ENCODE peak calls at places on chromosomes 3 and 15, in nine cellular contexts. O, K, T, G, J, Q, L, B and Z are unnamed samples.
A peak's percentile ranks its signal among the peaks of the same experiment; 100 is the strongest.

GRCh38 chr15:80308002-80308401 is 56.0 kb upstream of the CTXND1 start:
- DNase-seq in O (no peak), Q (no peak), T (no peak), K (no peak), L (no peak), J (no peak), B (no peak), G (no peak), Z (no peak)

GRCh38 chr15:100601158-100601557 is 826 bp downstream of the LINS1 start:
- DNase-seq in G (peak; percentile 76), T (peak; percentile 46), Q (no peak), J (no peak), O (no peak), L (no peak), K (no peak), B (no peak), Z (peak; percentile 61)

GRCh38 chr3:50165388-50166308 is 10.5 kb downstream of the SEMA3F start:
- DNase-seq in Q (no peak), K (peak; percentile 40), J (no peak), T (no peak), G (no peak), B (no peak), L (peak; percentile 58), O (no peak), Z (no peak)

GRCh38 chr3:151085227-151085888 is at the start of gene MED12L:
- DNase-seq in J (peak; percentile 52), B (peak; percentile 37), K (no peak), G (peak; percentile 61), O (no peak), L (peak; percentile 36), Q (peak; percentile 79), T (peak; percentile 12), Z (peak; percentile 79)

GRCh38 chr3:60552581-60552980 is 698.7 kb downstream of the FHIT start:
- DNase-seq in O (no peak), K (no peak), B (no peak), G (no peak), T (no peak), Q (no peak), J (no peak), L (no peak), Z (no peak)

GRCh38 chr15:34514251-34514760 is 69.1 kb downstream of the GOLGA8B start:
- DNase-seq in O (no peak), B (no peak), Q (no peak), L (no peak), G (peak; percentile 25), K (no peak), J (no peak), T (no peak), Z (peak; percentile 28)

GRCh38 chr3:150495563-150496168 is 50.6 kb downstream of the SERP1 start:
- DNase-seq in T (no peak), J (no peak), K (peak; percentile 5), O (no peak), G (no peak), B (no peak), L (peak; percentile 45), Q (peak; percentile 4), Z (no peak)

GRCh38 chr3:100316656-100317069 is 17.9 kb upstream of the NIT2 start:
- DNase-seq in Q (peak; percentile 5), B (no peak), K (peak; percentile 34), G (peak; percentile 55), J (no peak), L (peak; percentile 53), T (no peak), O (no peak), Z (no peak)

GRCh38 chr3:48432411-48433371 is 2.8 kb upstream of the PLXNB1 start:
- DNase-seq in T (no peak), L (no peak), J (no peak), O (no peak), K (no peak), Q (no peak), B (no peak), G (peak; percentile 33), Z (no peak)

GRCh38 chr3:54146383-54147239 is 24.3 kb downstream of the CACNA2D3 start:
- DNase-seq in Q (peak; percentile 12), T (no peak), J (no peak), L (no peak), K (no peak), O (no peak), B (no peak), G (no peak), Z (no peak)

GRCh38 chr3:120177151-120177550 is 82.9 kb upstream of the GSK3B start:
- DNase-seq in Q (peak; percentile 39), L (peak; percentile 24), G (no peak), T (no peak), B (no peak), J (no peak), K (no peak), O (no peak), Z (no peak)

GRCh38 chr3:12316721-12317351 is 28.0 kb downstream of the PPARG start:
- DNase-seq in Q (no peak), K (no peak), J (no peak), T (no peak), G (no peak), L (no peak), O (no peak), B (no peak), Z (no peak)

GRCh38 chr15:25133804-25134203 is 179.0 kb downstream of the SNRPN start:
- DNase-seq in J (no peak), G (no peak), T (no peak), B (no peak), O (no peak), K (no peak), Q (no peak), L (no peak), Z (no peak)

GRCh38 chr3:73508330-73508954 is 116.3 kb downstream of the PDZRN3 start:
- DNase-seq in L (peak; percentile 50), K (no peak), B (no peak), O (no peak), Q (peak; percentile 68), J (no peak), T (no peak), G (peak; percentile 24), Z (no peak)